ENCODE peak calls at places on chromosomes 12 and 14, in eight cellular contexts. One of them, this sample, is unnamed.
A peak's percentile ranks its signal among the peaks of the same experiment; 100 is the strongest.

GRCh38 chr12:100484178-100484886 is 10.7 kb downstream of the NR1H4 start:
- DNase-seq in stomach: no peak
- DNase-seq in natural killer cell: no peak
- DNase-seq in adrenal gland: no peak
- DNase-seq in HFFc6: no peak
- DNase-seq in heart left ventricle: no peak
- DNase-seq in lower leg skin: no peak
- DNase-seq in left lung: no peak
- DNase-seq in this sample: no peak

GRCh38 chr12:57090456-57090855 is 1.5 kb downstream of the NAB2 start:
- DNase-seq in adrenal gland: no peak
- DNase-seq in natural killer cell: no peak
- DNase-seq in left lung: no peak
- DNase-seq in HFFc6: no peak
- DNase-seq in lower leg skin: no peak
- DNase-seq in stomach: no peak
- DNase-seq in heart left ventricle: no peak
- DNase-seq in this sample: no peak

GRCh38 chr12:120353136-120353535 is 15.8 kb downstream of the MSI1 start:
- DNase-seq in left lung: no peak
- DNase-seq in heart left ventricle: no peak
- DNase-seq in HFFc6: no peak
- DNase-seq in adrenal gland: no peak
- DNase-seq in stomach: no peak
- DNase-seq in lower leg skin: no peak
- DNase-seq in natural killer cell: no peak
- DNase-seq in this sample: no peak

GRCh38 chr12:124304314-124304790 is 9.5 kb downstream of the RFLNA start:
- DNase-seq in natural killer cell: no peak
- DNase-seq in stomach: no peak
- DNase-seq in HFFc6: no peak
- DNase-seq in adrenal gland: no peak
- DNase-seq in heart left ventricle: no peak
- DNase-seq in left lung: peak; percentile 69
- DNase-seq in lower leg skin: no peak
- DNase-seq in this sample: no peak

GRCh38 chr14:67461341-67461985 is 27.1 kb downstream of the TMEM229B start:
- DNase-seq in natural killer cell: no peak
- DNase-seq in HFFc6: no peak
- DNase-seq in lower leg skin: no peak
- DNase-seq in left lung: no peak
- DNase-seq in adrenal gland: peak; percentile 74
- DNase-seq in heart left ventricle: no peak
- DNase-seq in stomach: no peak
- DNase-seq in this sample: no peak

GRCh38 chr14:102986810-102987579 is 64.5 kb downstream of the AMN start:
- DNase-seq in stomach: no peak
- DNase-seq in lower leg skin: peak; percentile 38
- DNase-seq in HFFc6: no peak
- DNase-seq in heart left ventricle: no peak
- DNase-seq in left lung: no peak
- DNase-seq in adrenal gland: no peak
- DNase-seq in natural killer cell: no peak
- DNase-seq in this sample: no peak

GRCh38 chr12:63387736-63388135 is 236.7 kb upstream of the AVPR1A start:
- DNase-seq in HFFc6: no peak
- DNase-seq in left lung: no peak
- DNase-seq in stomach: no peak
- DNase-seq in heart left ventricle: no peak
- DNase-seq in lower leg skin: no peak
- DNase-seq in natural killer cell: no peak
- DNase-seq in adrenal gland: no peak
- DNase-seq in this sample: no peak

GRCh38 chr12:45732250-45732649 is 2.7 kb downstream of the ARID2 start:
- DNase-seq in adrenal gland: no peak
- DNase-seq in HFFc6: no peak
- DNase-seq in heart left ventricle: no peak
- DNase-seq in left lung: no peak
- DNase-seq in lower leg skin: no peak
- DNase-seq in stomach: no peak
- DNase-seq in natural killer cell: no peak
- DNase-seq in this sample: no peak

GRCh38 chr12:107106241-107107025 is 13.1 kb upstream of the CRY1 start:
- DNase-seq in stomach: no peak
- DNase-seq in heart left ventricle: no peak
- DNase-seq in adrenal gland: no peak
- DNase-seq in left lung: no peak
- DNase-seq in lower leg skin: no peak
- DNase-seq in HFFc6: no peak
- DNase-seq in natural killer cell: no peak
- DNase-seq in this sample: no peak

GRCh38 chr14:72679591-72680151 is 214.2 kb downstream of the DPF3 start:
- DNase-seq in stomach: no peak
- DNase-seq in adrenal gland: no peak
- DNase-seq in heart left ventricle: no peak
- DNase-seq in lower leg skin: no peak
- DNase-seq in left lung: no peak
- DNase-seq in natural killer cell: no peak
- DNase-seq in HFFc6: no peak
- DNase-seq in this sample: no peak

GRCh38 chr12:51238037-51238509 is 553 bp upstream of the DAZAP2 start:
- DNase-seq in adrenal gland: no peak
- DNase-seq in HFFc6: no peak
- DNase-seq in lower leg skin: peak; percentile 20
- DNase-seq in stomach: peak; percentile 50
- DNase-seq in heart left ventricle: no peak
- DNase-seq in natural killer cell: no peak
- DNase-seq in left lung: no peak
- DNase-seq in this sample: no peak

GRCh38 chr14:101535232-101535631 is 26.1 kb upstream of the DIO3 start:
- DNase-seq in stomach: no peak
- DNase-seq in heart left ventricle: no peak
- DNase-seq in adrenal gland: no peak
- DNase-seq in lower leg skin: no peak
- DNase-seq in left lung: no peak
- DNase-seq in HFFc6: no peak
- DNase-seq in natural killer cell: peak; percentile 32
- DNase-seq in this sample: no peak

GRCh38 chr14:58755026-58755929 is 117.5 kb downstream of the DACT1 start:
- DNase-seq in lower leg skin: no peak
- DNase-seq in left lung: no peak
- DNase-seq in stomach: no peak
- DNase-seq in HFFc6: no peak
- DNase-seq in natural killer cell: no peak
- DNase-seq in adrenal gland: no peak
- DNase-seq in heart left ventricle: peak; percentile 13
- DNase-seq in this sample: no peak

GRCh38 chr14:55377236-55377635 is 34.4 kb downstream of the ATG14 start:
- DNase-seq in adrenal gland: no peak
- DNase-seq in natural killer cell: no peak
- DNase-seq in left lung: no peak
- DNase-seq in stomach: no peak
- DNase-seq in HFFc6: no peak
- DNase-seq in lower leg skin: no peak
- DNase-seq in heart left ventricle: no peak
- DNase-seq in this sample: no peak

GRCh38 chr12:104719700-104720345 is 238.3 kb downstream of the SLC41A2 start:
- DNase-seq in adrenal gland: no peak
- DNase-seq in lower leg skin: no peak
- DNase-seq in heart left ventricle: no peak
- DNase-seq in natural killer cell: no peak
- DNase-seq in left lung: no peak
- DNase-seq in stomach: no peak
- DNase-seq in HFFc6: no peak
- DNase-seq in this sample: no peak

GRCh38 chr12:72264548-72265175 is 7.5 kb upstream of the TRHDE start:
- DNase-seq in stomach: no peak
- DNase-seq in lower leg skin: no peak
- DNase-seq in left lung: no peak
- DNase-seq in adrenal gland: no peak
- DNase-seq in natural killer cell: no peak
- DNase-seq in HFFc6: no peak
- DNase-seq in heart left ventricle: no peak
- DNase-seq in this sample: no peak
- TF ChIP-seq CTCF in stomach: no peak
- TF ChIP-seq CTCF in lower leg skin: no peak
- TF ChIP-seq CTCF in left lung: peak; percentile 23
- TF ChIP-seq CTCF in adrenal gland: no peak
- TF ChIP-seq CTCF in natural killer cell: no peak
- TF ChIP-seq CTCF in HFFc6: peak; percentile 76
- TF ChIP-seq CTCF in heart left ventricle: peak; percentile 20
- TF ChIP-seq CTCF in this sample: peak; percentile 82

GRCh38 chr12:48340891-48341290 is 9.8 kb downstream of the ZNF641 start:
- DNase-seq in natural killer cell: no peak
- DNase-seq in HFFc6: no peak
- DNase-seq in adrenal gland: no peak
- DNase-seq in heart left ventricle: no peak
- DNase-seq in lower leg skin: no peak
- DNase-seq in stomach: no peak
- DNase-seq in left lung: no peak
- DNase-seq in this sample: no peak

GRCh38 chr12:48331389-48331788 is 19.3 kb downstream of the ZNF641 start:
- DNase-seq in HFFc6: no peak
- DNase-seq in stomach: no peak
- DNase-seq in natural killer cell: no peak
- DNase-seq in heart left ventricle: no peak
- DNase-seq in lower leg skin: no peak
- DNase-seq in left lung: no peak
- DNase-seq in adrenal gland: no peak
- DNase-seq in this sample: no peak

GRCh38 chr12:48334807-48335206 is 15.9 kb downstream of the ZNF641 start:
- DNase-seq in left lung: no peak
- DNase-seq in heart left ventricle: no peak
- DNase-seq in adrenal gland: no peak
- DNase-seq in HFFc6: no peak
- DNase-seq in lower leg skin: no peak
- DNase-seq in stomach: no peak
- DNase-seq in natural killer cell: no peak
- DNase-seq in this sample: no peak

GRCh38 chr12:48336066-48336465 is 14.7 kb downstream of the ZNF641 start:
- DNase-seq in heart left ventricle: no peak
- DNase-seq in HFFc6: no peak
- DNase-seq in adrenal gland: no peak
- DNase-seq in stomach: no peak
- DNase-seq in natural killer cell: no peak
- DNase-seq in left lung: no peak
- DNase-seq in lower leg skin: no peak
- DNase-seq in this sample: no peak

GRCh38 chr12:48336564-48336963 is 14.2 kb downstream of the ZNF641 start:
- DNase-seq in HFFc6: no peak
- DNase-seq in left lung: no peak
- DNase-seq in adrenal gland: no peak
- DNase-seq in stomach: no peak
- DNase-seq in lower leg skin: no peak
- DNase-seq in heart left ventricle: no peak
- DNase-seq in natural killer cell: no peak
- DNase-seq in this sample: no peak
- TF ChIP-seq CTCF in HFFc6: peak; percentile 37
- TF ChIP-seq CTCF in left lung: no peak
- TF ChIP-seq CTCF in adrenal gland: no peak
- TF ChIP-seq CTCF in stomach: no peak
- TF ChIP-seq CTCF in lower leg skin: no peak
- TF ChIP-seq CTCF in heart left ventricle: peak; percentile 13
- TF ChIP-seq CTCF in natural killer cell: no peak
- TF ChIP-seq CTCF in this sample: peak; percentile 33

DNA sequence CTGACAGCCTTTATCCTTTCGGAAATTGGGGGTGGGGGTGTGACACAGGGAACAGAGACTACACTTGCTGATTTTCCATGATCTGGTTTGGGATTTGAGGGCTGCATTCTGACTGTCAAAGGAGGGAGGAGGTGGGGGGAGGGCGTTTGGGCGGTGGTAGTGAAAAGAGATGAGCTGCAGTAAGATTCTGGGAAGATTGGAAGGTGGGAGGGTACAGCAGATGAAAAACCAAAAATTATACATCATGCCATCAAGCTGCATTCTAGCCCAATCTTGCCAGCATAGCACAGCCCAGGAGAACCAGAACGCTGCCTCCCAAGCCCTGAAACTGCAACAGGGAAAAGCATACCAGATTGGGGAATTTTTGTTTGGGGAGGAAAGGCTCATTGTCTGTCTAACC is 2.4 kb downstream of the RND1 start:
- DNase-seq in natural killer cell: no peak
- DNase-seq in heart left ventricle: no peak
- DNase-seq in left lung: no peak
- DNase-seq in adrenal gland: no peak
- DNase-seq in HFFc6: no peak
- DNase-seq in lower leg skin: no peak
- DNase-seq in stomach: no peak
- DNase-seq in this sample: no peak
- TF ChIP-seq CTCF in natural killer cell: no peak
- TF ChIP-seq CTCF in heart left ventricle: no peak
- TF ChIP-seq CTCF in left lung: no peak
- TF ChIP-seq CTCF in adrenal gland: no peak
- TF ChIP-seq CTCF in HFFc6: no peak
- TF ChIP-seq CTCF in lower leg skin: no peak
- TF ChIP-seq CTCF in stomach: no peak
- TF ChIP-seq CTCF in this sample: no peak

GRCh38 chr12:102880783-102881182 is 36.3 kb downstream of the PAH start:
- DNase-seq in adrenal gland: no peak
- DNase-seq in HFFc6: no peak
- DNase-seq in natural killer cell: no peak
- DNase-seq in lower leg skin: no peak
- DNase-seq in left lung: no peak
- DNase-seq in stomach: no peak
- DNase-seq in heart left ventricle: no peak
- DNase-seq in this sample: no peak

GRCh38 chr12:102874819-102875218 is 42.2 kb downstream of the PAH start:
- DNase-seq in natural killer cell: no peak
- DNase-seq in left lung: no peak
- DNase-seq in adrenal gland: peak; percentile 25
- DNase-seq in heart left ventricle: no peak
- DNase-seq in HFFc6: no peak
- DNase-seq in stomach: no peak
- DNase-seq in lower leg skin: peak; percentile 51
- DNase-seq in this sample: no peak

GRCh38 chr12:102879144-102879763 is 37.8 kb downstream of the PAH start:
- DNase-seq in adrenal gland: peak; percentile 85
- DNase-seq in stomach: no peak
- DNase-seq in HFFc6: peak; percentile 79
- DNase-seq in left lung: no peak
- DNase-seq in heart left ventricle: no peak
- DNase-seq in natural killer cell: no peak
- DNase-seq in lower leg skin: peak; percentile 70
- DNase-seq in this sample: no peak

GRCh38 chr12:102873077-102873476 is 44.0 kb downstream of the PAH start:
- DNase-seq in natural killer cell: no peak
- DNase-seq in left lung: no peak
- DNase-seq in heart left ventricle: no peak
- DNase-seq in adrenal gland: no peak
- DNase-seq in lower leg skin: no peak
- DNase-seq in stomach: no peak
- DNase-seq in HFFc6: no peak
- DNase-seq in this sample: no peak

DNA sequence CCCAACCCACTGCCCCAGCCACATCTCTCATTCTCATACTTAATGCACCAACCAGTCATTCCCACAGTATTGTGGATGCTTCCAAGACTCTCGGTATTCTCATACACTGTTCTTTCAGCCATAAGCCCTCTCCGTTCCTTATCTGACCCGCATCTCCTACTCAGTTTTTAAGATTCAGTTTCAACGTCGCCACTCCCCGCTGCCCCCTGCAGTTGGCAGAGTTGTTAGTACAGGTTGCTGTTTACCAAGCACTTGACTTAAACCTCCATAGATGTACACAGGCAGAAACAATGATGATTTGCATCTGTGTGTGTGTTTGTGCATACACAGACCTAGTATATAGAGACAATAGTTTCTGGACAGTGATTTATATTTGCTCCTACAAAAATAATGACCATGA is 40.2 kb downstream of the PAH start:
- DNase-seq in left lung: no peak
- DNase-seq in HFFc6: no peak
- DNase-seq in heart left ventricle: no peak
- DNase-seq in stomach: no peak
- DNase-seq in adrenal gland: no peak
- DNase-seq in lower leg skin: no peak
- DNase-seq in natural killer cell: no peak
- DNase-seq in this sample: no peak
- TF ChIP-seq CTCF in left lung: no peak
- TF ChIP-seq CTCF in HFFc6: no peak
- TF ChIP-seq CTCF in heart left ventricle: no peak
- TF ChIP-seq CTCF in stomach: no peak
- TF ChIP-seq CTCF in adrenal gland: no peak
- TF ChIP-seq CTCF in lower leg skin: no peak
- TF ChIP-seq CTCF in natural killer cell: no peak
- TF ChIP-seq CTCF in this sample: peak; percentile 32